ENCODE peak calls at places on chromosomes 13 and 19, in six cellular contexts. C is naive thymus-derived CD4-positive, alpha-beta T cell; O is ascending aorta; P is tibial nerve; X is CD8-positive, alpha-beta T cell; F is fibroblast of lung. J is an unnamed sample. For H3K4me1 and H3K36me3, the result is how much of the 10 kb centered on the place peaks cover.

GRCh38 chr13:20482275-20482761 is 43.3 kb downstream of the CRYL1 start:
- DNase-seq in C (no peak), O (no peak), P (peak), X (no peak), F (no peak), J (no peak)

GRCh38 chr13:109684836-109685602 is 101.4 kb downstream of the IRS2 start:
- DNase-seq in C (no peak), O (no peak), P (peak), X (no peak), F (peak), J (no peak)

GRCh38 chr19:34217952-34218817 is 36.2 kb upstream of the GARRE1 start:
- DNase-seq in C (peak), O (no peak), P (peak), X (peak), F (peak), J (no peak)

GRCh38 chr13:85985791-85986190 is 186.6 kb upstream of the SLITRK6 start:
- DNase-seq in C (no peak), O (no peak), P (no peak), X (no peak), F (peak), J (no peak)

GRCh38 chr13:44768233-44768632 is 192.1 kb upstream of the TSC22D1 start:
- DNase-seq in C (peak), O (no peak), P (no peak), X (no peak), F (no peak), J (no peak)

GRCh38 chr19:19115954-19116353 is 22.3 kb downstream of the TMEM161A start:
- DNase-seq in C (peak), O (no peak), P (peak), X (peak), F (no peak), J (no peak)

GRCh38 chr13:56735537-56735942 is 405.2 kb upstream of the PRR20A start:
- DNase-seq in C (no peak), O (no peak), P (no peak), X (no peak), F (no peak), J (no peak)

GRCh38 chr19:46834121-46834520 is 16.5 kb downstream of the AP2S1 start:
- DNase-seq in C (no peak), O (no peak), P (no peak), X (no peak), F (no peak), J (no peak)

GRCh38 chr13:104984296-104984818 is 1551.1 kb downstream of the EFNB2 start:
- DNase-seq in C (peak), O (no peak), P (peak), X (no peak), F (peak), J (no peak)

GRCh38 chr13:114118763-114119123 is 13.7 kb downstream of the RASA3 start:
- DNase-seq in C (no peak), O (no peak), P (no peak), X (no peak), F (peak), J (no peak)
- H3K4me1 ChIP-seq in C (half or more), O (under half), P (half or more), X (half or more), F (half or more), J (under half)

DNA sequence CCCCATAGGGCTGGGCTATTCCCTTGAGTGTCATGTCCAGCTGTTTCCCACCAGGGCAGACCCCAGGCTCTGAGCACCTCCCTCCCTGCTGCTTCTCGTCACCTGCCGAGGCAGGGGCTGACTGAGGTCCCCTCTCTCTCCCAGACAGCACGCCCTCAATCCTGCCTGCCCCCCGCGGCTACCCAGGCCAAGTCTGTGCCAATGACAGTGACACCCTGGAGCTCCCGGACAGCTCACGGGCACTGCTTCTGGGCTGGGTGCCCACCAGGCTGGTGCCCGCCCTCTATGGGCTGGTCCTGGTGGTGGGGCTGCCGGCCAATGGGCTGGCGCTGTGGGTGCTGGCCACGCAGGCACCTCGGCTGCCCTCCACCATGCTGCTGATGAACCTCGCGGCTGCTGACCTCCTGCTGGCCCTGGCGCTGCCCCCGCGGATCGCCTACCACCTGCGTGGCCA is 657 bp downstream of the F2RL3 start:
- DNase-seq in C (no peak), O (no peak), P (no peak), X (no peak), F (no peak), J (no peak)
- H3K4me3 ChIP-seq in C (no peak), O (no peak), P (no peak), X (no peak), F (no peak), J (no peak)

GRCh38 chr19:45819769-45820168 is 4.7 kb upstream of the RSPH6A start:
- DNase-seq in C (no peak), O (no peak), P (no peak), X (no peak), F (no peak), J (no peak)
- H3K36me3 ChIP-seq in C (under half), O (under half), P (under half), X (under half), F (under half), J (under half)

GRCh38 chr19:2788237-2788636 is 2.9 kb downstream of the THOP1 start:
- DNase-seq in C (no peak), O (no peak), P (no peak), X (no peak), F (no peak), J (no peak)
- H3K4me1 ChIP-seq in C (under half), O (under half), P (under half), X (under half), F (under half), J (under half)

DNA sequence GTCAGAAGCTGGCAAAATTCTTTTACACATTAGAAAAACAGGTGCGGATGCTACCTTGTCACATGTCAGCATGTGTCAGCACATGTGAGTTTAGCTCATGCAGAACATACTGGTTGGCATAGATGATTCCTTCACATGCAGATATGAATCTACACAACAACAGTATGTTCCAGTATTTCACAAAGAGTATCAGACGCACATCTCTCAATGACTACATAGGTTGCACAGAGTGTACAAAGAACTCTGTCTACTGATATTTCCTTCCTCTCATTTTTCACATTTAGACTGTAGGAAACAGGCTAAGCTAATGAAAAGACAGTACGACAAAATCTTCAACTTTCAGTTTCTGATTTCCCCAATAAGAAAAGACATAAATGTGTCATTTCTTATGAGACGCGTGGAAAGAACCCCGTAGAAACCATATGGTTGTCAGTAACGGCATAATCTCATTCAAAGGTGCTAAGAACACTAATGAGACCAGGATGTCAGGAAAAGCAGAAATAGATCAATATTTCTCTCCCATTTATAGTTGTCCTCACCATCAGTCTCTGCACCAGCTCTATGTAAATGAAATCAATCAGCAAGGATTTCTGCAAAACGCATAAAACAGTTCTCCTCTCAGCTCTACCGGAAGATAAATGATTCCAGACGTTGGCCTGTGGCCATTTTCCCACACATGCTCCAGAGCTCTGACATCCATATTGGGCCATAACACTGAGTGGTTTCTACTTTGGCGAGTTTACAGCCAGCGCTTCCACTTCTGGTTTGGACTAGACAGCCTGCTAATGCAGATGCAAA is 81.2 kb downstream of the STARD13 start:
- DNase-seq in C (no peak), O (no peak), P (peak), X (no peak), F (peak), J (no peak)
- H3K4me3 ChIP-seq in C (no peak), O (peak), P (peak), X (no peak), F (peak), J (no peak)

GRCh38 chr19:5108123-5108613 is 139.3 kb downstream of the KDM4B start:
- DNase-seq in C (no peak), O (no peak), P (no peak), X (no peak), F (no peak), J (no peak)

GRCh38 chr19:5108866-5109265 is 140.0 kb downstream of the KDM4B start:
- DNase-seq in C (no peak), O (no peak), P (no peak), X (no peak), F (no peak), J (no peak)

GRCh38 chr19:5110546-5110945 is 141.6 kb downstream of the KDM4B start:
- DNase-seq in C (no peak), O (no peak), P (no peak), X (no peak), F (no peak), J (no peak)

GRCh38 chr19:5111051-5111450 is 142.1 kb downstream of the KDM4B start:
- DNase-seq in C (no peak), O (no peak), P (no peak), X (no peak), F (no peak), J (no peak)

DNA sequence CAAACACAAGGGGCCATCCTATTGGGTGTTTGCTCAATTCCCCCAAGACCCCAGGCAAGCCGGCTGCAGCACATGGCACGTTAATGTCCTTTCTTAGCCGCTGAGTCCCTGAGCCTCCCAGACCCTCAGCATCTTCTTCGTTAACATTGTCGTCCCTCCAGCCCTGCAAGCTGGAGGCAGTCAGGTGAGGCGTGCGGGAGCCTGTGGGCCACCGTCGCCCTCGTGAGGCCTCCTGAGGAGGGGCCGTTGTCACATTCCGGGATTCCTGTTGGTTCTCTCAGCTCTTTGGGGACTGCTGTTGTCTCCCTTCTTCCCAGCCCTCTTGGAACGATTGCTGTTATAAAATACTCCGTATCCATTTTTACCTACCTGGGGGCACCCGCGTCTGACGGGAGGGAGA is 140.6 kb downstream of the KDM4B start:
- DNase-seq in C (no peak), O (no peak), P (no peak), X (no peak), F (no peak), J (no peak)
- H3K36me3 ChIP-seq in C (under half), O (under half), P (under half), X (under half), F (under half), J (under half)

GRCh38 chr13:98556968-98557591 is 19.8 kb downstream of the STK24 start:
- DNase-seq in C (no peak), O (no peak), P (no peak), X (no peak), F (peak), J (peak)
- H3K4me1 ChIP-seq in C (half or more), O (under half), P (half or more), X (under half), F (under half), J (under half)

DNA sequence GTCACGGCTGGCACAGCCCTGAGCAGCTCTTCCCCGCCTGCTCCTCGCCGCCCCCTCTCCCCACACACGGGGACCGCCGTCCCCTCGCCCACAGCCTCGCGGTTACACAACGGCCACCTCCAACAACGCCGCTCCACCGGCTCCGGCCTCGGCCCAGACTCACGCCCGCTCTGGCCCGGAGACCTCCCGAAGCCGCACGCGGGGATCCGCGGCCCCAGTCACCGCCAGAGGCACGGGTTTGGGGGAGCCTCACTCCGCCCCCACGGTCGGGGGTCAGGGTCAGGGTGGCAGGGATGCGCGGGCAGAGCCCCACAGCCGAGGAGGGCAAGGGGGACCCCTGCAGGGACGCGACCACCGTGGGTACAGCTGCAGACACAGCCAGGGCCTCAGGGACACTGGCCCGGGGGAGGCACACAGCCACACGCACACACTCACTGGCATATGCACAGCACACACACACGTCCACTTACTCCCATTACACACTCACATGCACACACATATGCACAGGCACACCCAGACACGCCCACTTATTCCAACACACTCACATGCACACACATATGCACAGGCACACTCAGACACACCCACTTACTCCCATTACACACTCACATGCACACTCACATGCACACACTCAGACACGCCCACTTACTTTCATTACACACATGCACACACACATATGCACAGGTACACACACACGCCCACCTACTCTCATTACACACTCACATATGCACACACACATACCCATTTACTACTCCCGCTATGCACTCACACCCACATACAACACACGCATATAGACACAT is 1.6 kb downstream of the TTYH1 start:
- DNase-seq in C (no peak), O (no peak), P (no peak), X (no peak), F (no peak), J (no peak)
- H3K4me3 ChIP-seq in C (no peak), O (no peak), P (peak), X (no peak), F (no peak), J (no peak)

GRCh38 chr13:79336971-79337370 is 69.1 kb downstream of the RBM26 start:
- DNase-seq in C (no peak), O (no peak), P (no peak), X (no peak), F (no peak), J (no peak)
- H3K36me3 ChIP-seq in C (under half), O (under half), P (under half), X (under half), F (under half), J (under half)